ENCODE peak calls at places on chromosomes 3 and 15, in eight cellular contexts. V is neural crest cell, H is tibial nerve, O is left lung, M is brain microvascular endothelial cell, J is HepG2, A is astrocyte, Q is heart right ventricle. X is an unnamed sample.

GRCh38 chr3:5480190-5480589 is 292.7 kb downstream of the EDEM1 start:
- DNase-seq in V (no peak), H (no peak), O (no peak), M (no peak), J (no peak), A (no peak), Q (no peak), X (no peak)

GRCh38 chr15:70856884-70857546 is 3.1 kb upstream of the LARP6 start:
- DNase-seq in V (no peak), H (peak), O (peak), M (peak), J (no peak), A (peak), Q (peak), X (no peak)

GRCh38 chr15:62975515-62975914 is 67.0 kb upstream of the TPM1 start:
- DNase-seq in V (no peak), H (no peak), O (no peak), M (no peak), J (no peak), A (no peak), Q (no peak), X (no peak)

GRCh38 chr3:139629033-139629432 is 48.7 kb downstream of the NMNAT3 start:
- DNase-seq in V (no peak), H (no peak), O (no peak), M (peak), J (peak), A (no peak), Q (no peak), X (no peak)

GRCh38 chr15:90362936-90363212 is 10.8 kb downstream of the ZNF774 start:
- DNase-seq in V (no peak), H (no peak), O (no peak), M (peak), J (no peak), A (peak), Q (no peak), X (no peak)

GRCh38 chr3:185353823-185354614 is 8.9 kb upstream of the MAP3K13 start:
- DNase-seq in V (peak), H (peak), O (peak), M (peak), J (peak), A (no peak), Q (peak), X (peak)

GRCh38 chr3:67109651-67110204 is 111.6 kb downstream of the KBTBD8 start:
- DNase-seq in V (no peak), H (no peak), O (no peak), M (peak), J (peak), A (peak), Q (no peak), X (no peak)

GRCh38 chr3:40192628-40193027 is 116.9 kb upstream of the EIF1B start:
- DNase-seq in V (no peak), H (no peak), O (no peak), M (no peak), J (no peak), A (no peak), Q (no peak), X (no peak)

GRCh38 chr3:184798120-184798519 is 13.8 kb upstream of the VPS8 start:
- DNase-seq in V (no peak), H (no peak), O (no peak), M (no peak), J (no peak), A (no peak), Q (no peak), X (no peak)

GRCh38 chr3:139218046-139218445 is 125.8 kb upstream of the MRPS22 start:
- DNase-seq in V (no peak), H (no peak), O (no peak), M (no peak), J (no peak), A (peak), Q (no peak), X (no peak)

GRCh38 chr3:96833301-96833700 is 18.9 kb downstream of the EPHA6 start:
- DNase-seq in V (no peak), H (no peak), O (no peak), M (no peak), J (no peak), A (no peak), Q (no peak), X (no peak)

GRCh38 chr15:90883971-90884718 is at the start of gene FES:
- DNase-seq in V (peak), H (peak), O (peak), M (no peak), J (no peak), A (no peak), Q (peak), X (no peak)

GRCh38 chr15:53716909-53717878 is 42.3 kb downstream of the WDR72 start:
- DNase-seq in V (no peak), H (no peak), O (no peak), M (peak), J (peak), A (no peak), Q (no peak), X (no peak)
- TF ChIP-seq CTCF in V (peak), H (peak), O (no peak), M (peak), J (peak), A (peak), Q (peak), X (no peak)

DNA sequence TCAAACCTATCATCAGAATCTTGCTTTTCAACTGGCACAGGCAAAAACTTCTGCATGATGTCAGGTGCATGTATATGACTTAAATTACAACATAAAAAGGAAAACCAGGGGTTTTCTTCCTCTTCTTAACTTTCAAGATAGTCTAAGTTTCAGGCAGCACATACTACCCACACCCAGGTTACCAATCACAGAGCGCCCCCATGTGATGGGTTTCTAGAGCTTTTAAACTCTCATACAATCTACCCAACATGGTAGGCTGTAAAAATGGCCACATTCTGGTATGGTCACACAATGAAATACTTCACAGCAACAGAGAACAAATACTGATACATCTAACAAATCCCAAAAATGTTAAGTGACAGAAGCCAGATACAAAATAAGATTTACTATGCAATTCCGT is 7.4 kb downstream of the MESD start:
- DNase-seq in V (no peak), H (no peak), O (no peak), M (no peak), J (no peak), A (no peak), Q (no peak), X (no peak)
- TF ChIP-seq CTCF in V (no peak), H (no peak), O (no peak), M (no peak), J (no peak), A (no peak), Q (no peak), X (no peak)

GRCh38 chr3:195001961-195002861 is 268.7 kb downstream of the XXYLT1 start:
- DNase-seq in V (peak), H (peak), O (no peak), M (peak), J (peak), A (no peak), Q (peak), X (no peak)
- TF ChIP-seq CTCF in V (peak), H (peak), O (peak), M (peak), J (peak), A (peak), Q (peak), X (no peak)

GRCh38 chr15:49832421-49832980 is 211.7 kb downstream of the DTWD1 start:
- DNase-seq in V (no peak), H (no peak), O (no peak), M (peak), J (peak), A (no peak), Q (no peak), X (no peak)
- TF ChIP-seq CTCF in V (no peak), H (no peak), O (no peak), M (peak), J (peak), A (peak), Q (peak), X (no peak)

GRCh38 chr3:122060044-122060694 is 5.0 kb downstream of the CD86 start:
- DNase-seq in V (no peak), H (no peak), O (peak), M (no peak), J (no peak), A (no peak), Q (no peak), X (no peak)
- TF ChIP-seq CTCF in V (no peak), H (no peak), O (no peak), M (no peak), J (no peak), A (no peak), Q (no peak), X (no peak)